ENCODE peak calls at places on chromosomes 16 and 17, in nine cellular contexts. Y, B, N, O, V, J, L, F and A are unnamed samples. For H3K4me1, the result is how much of the 10 kb centered on the place peaks cover.

GRCh38 chr16:50534556-50534955 is 13.6 kb upstream of the NKD1 start:
- DNase-seq in Y (no peak), B (no peak), N (no peak), O (no peak), V (no peak), J (no peak), L (no peak), F (no peak), A (no peak)

GRCh38 chr17:52170963-52171572 is 12.6 kb upstream of the CA10 start:
- DNase-seq in Y (peak), B (no peak), N (peak), O (peak), V (no peak), J (peak), L (peak), F (peak), A (no peak)

GRCh38 chr17:55398689-55399088 is 22.9 kb downstream of the MMD start:
- DNase-seq in Y (no peak), B (peak), N (peak), O (no peak), V (no peak), J (no peak), L (no peak), F (no peak), A (no peak)

GRCh38 chr17:62892870-62893338 is 73.1 kb upstream of the TANC2 start:
- DNase-seq in Y (peak), B (peak), N (peak), O (no peak), V (peak), J (no peak), L (peak), F (peak), A (no peak)

GRCh38 chr16:27618140-27618539 is 68.2 kb downstream of the KATNIP start:
- DNase-seq in Y (no peak), B (no peak), N (no peak), O (no peak), V (no peak), J (no peak), L (no peak), F (no peak), A (no peak)

GRCh38 chr17:45405250-45406086 is 27.2 kb downstream of the ARHGAP27 start:
- DNase-seq in Y (no peak), B (no peak), N (peak), O (peak), V (no peak), J (peak), L (no peak), F (no peak), A (peak)

GRCh38 chr16:22813946-22814325 is at the start of gene HS3ST2:
- DNase-seq in Y (no peak), B (no peak), N (peak), O (no peak), V (no peak), J (peak), L (peak), F (no peak), A (no peak)

GRCh38 chr16:3266873-3267537 is 10.6 kb upstream of the MEFV start:
- DNase-seq in Y (no peak), B (peak), N (peak), O (peak), V (peak), J (no peak), L (peak), F (peak), A (peak)

GRCh38 chr16:1209081-1209480 is 16.0 kb downstream of the TPSG1 start:
- DNase-seq in Y (no peak), B (no peak), N (no peak), O (no peak), V (no peak), J (no peak), L (no peak), F (no peak), A (no peak)

GRCh38 chr16:69118994-69119393 is 13.4 kb downstream of the CHTF8 start:
- DNase-seq in Y (no peak), B (no peak), N (no peak), O (no peak), V (no peak), J (no peak), L (no peak), F (no peak), A (no peak)

GRCh38 chr16:69057400-69058378 is 47.8 kb upstream of the HAS3 start:
- DNase-seq in Y (peak), B (peak), N (peak), O (no peak), V (peak), J (no peak), L (peak), F (peak), A (no peak)

GRCh38 chr16:51757124-51757470 is 606.0 kb upstream of the SALL1 start:
- DNase-seq in Y (no peak), B (no peak), N (no peak), O (no peak), V (no peak), J (no peak), L (no peak), F (no peak), A (no peak)

GRCh38 chr17:57355090-57355859 is 99.0 kb downstream of the MSI2 start:
- DNase-seq in Y (no peak), B (peak), N (no peak), O (no peak), V (no peak), J (no peak), L (no peak), F (no peak), A (peak)

GRCh38 chr17:82752371-82753200 is 721 bp downstream of the TBCD start:
- DNase-seq in Y (peak), B (peak), N (peak), O (peak), V (no peak), J (no peak), L (peak), F (no peak), A (peak)

GRCh38 chr17:40151414-40151955 is 11.1 kb downstream of the CASC3 start:
- DNase-seq in Y (no peak), B (no peak), N (no peak), O (no peak), V (no peak), J (no peak), L (no peak), F (no peak), A (no peak)

GRCh38 chr16:59880626-59881025 is 1146.5 kb upstream of the GOT2 start:
- DNase-seq in Y (no peak), B (peak), N (no peak), O (no peak), V (no peak), J (no peak), L (peak), F (peak), A (no peak)

GRCh38 chr17:5661486-5662125 is 77.3 kb upstream of the NLRP1 start:
- DNase-seq in Y (no peak), B (no peak), N (no peak), O (peak), V (no peak), J (no peak), L (no peak), F (no peak), A (no peak)

GRCh38 chr16:69410285-69410990 is 14.0 kb upstream of the CYB5B start:
- DNase-seq in Y (no peak), B (peak), N (peak), O (no peak), V (peak), J (no peak), L (peak), F (peak), A (no peak)

GRCh38 chr17:45426561-45426960 is 6.1 kb downstream of the ARHGAP27 start:
- DNase-seq in Y (no peak), B (no peak), N (no peak), O (no peak), V (no peak), J (no peak), L (no peak), F (no peak), A (no peak)

GRCh38 chr16:75074920-75075687 is 41.5 kb downstream of the LDHD start:
- DNase-seq in Y (no peak), B (no peak), N (no peak), O (peak), V (no peak), J (no peak), L (no peak), F (no peak), A (peak)

GRCh38 chr16:19808061-19808621 is 76.5 kb downstream of the GPRC5B start:
- DNase-seq in Y (no peak), B (no peak), N (no peak), O (no peak), V (no peak), J (no peak), L (no peak), F (no peak), A (no peak)

GRCh38 chr16:65054457-65054856 is 67.4 kb downstream of the CDH11 start:
- DNase-seq in Y (no peak), B (no peak), N (no peak), O (no peak), V (no peak), J (no peak), L (no peak), F (no peak), A (no peak)

GRCh38 chr16:81831722-81832126 is 52.6 kb downstream of the PLCG2 start:
- DNase-seq in Y (no peak), B (peak), N (peak), O (peak), V (no peak), J (no peak), L (no peak), F (no peak), A (peak)

GRCh38 chr16:11514283-11514682 is 72.4 kb downstream of the LITAF start:
- DNase-seq in Y (no peak), B (no peak), N (no peak), O (no peak), V (no peak), J (no peak), L (no peak), F (no peak), A (no peak)

DNA sequence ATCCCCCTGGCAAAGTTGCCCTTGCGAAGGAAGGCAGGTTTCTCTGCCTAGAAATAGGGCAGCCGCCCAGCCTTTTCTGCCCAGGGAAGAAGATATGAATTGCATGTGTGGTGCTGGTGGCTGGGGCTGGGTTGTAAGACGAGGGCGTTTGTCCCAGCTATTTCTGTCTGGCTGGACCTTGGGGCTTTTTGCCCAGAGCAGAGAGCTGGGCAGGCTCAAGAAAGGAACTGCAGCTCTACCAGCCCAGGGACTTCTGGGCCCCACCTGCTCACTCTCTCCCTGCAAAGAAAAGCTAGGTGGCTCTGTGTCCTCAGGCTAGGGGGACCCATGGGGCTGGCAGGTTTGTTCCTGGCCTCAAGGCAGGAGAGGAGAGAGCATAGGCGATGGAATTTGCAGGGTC is 586 bp downstream of the CACNG1 start:
- DNase-seq in Y (no peak), B (no peak), N (no peak), O (no peak), V (no peak), J (no peak), L (no peak), F (no peak), A (no peak)
- H3K4me2 ChIP-seq in Y (no peak), B (no peak), N (no peak), O (no peak), V (no peak), J (no peak), L (no peak), F (no peak), A (no peak)

DNA sequence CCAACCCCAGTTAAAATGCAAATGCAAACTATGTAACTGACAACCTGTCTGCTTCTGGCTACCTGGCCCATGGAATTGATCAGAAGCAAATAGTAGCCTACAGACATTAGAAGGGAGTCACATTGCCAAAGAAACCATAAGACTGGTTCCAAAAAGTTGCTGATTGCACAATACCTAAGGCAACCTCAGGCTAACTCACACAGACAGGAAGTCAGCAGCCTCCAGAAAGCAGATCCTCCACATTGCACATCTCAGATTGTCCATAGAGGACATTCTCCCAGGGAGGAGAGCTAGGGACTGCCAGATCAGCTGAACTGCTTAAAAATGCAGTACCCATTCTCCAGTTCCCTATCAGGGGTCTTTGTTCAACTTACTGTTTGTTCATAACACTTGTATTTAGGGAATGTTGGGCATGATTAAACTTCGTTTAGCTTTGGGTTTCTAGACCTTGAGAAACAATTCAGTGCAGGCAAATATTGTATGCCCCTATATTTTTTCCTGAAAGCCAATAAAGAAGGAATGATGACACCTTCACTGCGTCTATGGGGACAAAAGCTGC is 4.2 kb downstream of the CCL3 start:
- DNase-seq in Y (no peak), B (no peak), N (peak), O (no peak), V (peak), J (no peak), L (peak), F (no peak), A (no peak)
- H3K4me1 ChIP-seq in Y (under half), B (under half), N (under half), O (under half), V (under half), J (under half), L (under half), F (under half), A (under half)

GRCh38 chr16:57165923-57166322 is 19.9 kb downstream of the PSME3IP1 start:
- DNase-seq in Y (no peak), B (peak), N (no peak), O (no peak), V (peak), J (no peak), L (peak), F (no peak), A (no peak)
- H3K27ac ChIP-seq in Y (no peak), B (no peak), N (no peak), O (no peak), V (no peak), J (no peak), L (no peak), F (no peak), A (no peak)

GRCh38 chr16:79013004-79013403 is 587.5 kb downstream of the MAF start:
- DNase-seq in Y (no peak), B (no peak), N (no peak), O (no peak), V (no peak), J (no peak), L (no peak), F (no peak), A (no peak)
- H3K4me2 ChIP-seq in Y (no peak), B (no peak), N (no peak), O (no peak), V (no peak), J (no peak), L (no peak), F (no peak), A (no peak)

GRCh38 chr17:48882272-48882671 is 10.3 kb upstream of the ATP5MC1 start:
- DNase-seq in Y (no peak), B (no peak), N (no peak), O (no peak), V (no peak), J (no peak), L (no peak), F (no peak), A (no peak)
- H3K4me1 ChIP-seq in Y (under half), B (under half), N (under half), O (under half), V (under half), J (under half), L (under half), F (under half), A (under half)

DNA sequence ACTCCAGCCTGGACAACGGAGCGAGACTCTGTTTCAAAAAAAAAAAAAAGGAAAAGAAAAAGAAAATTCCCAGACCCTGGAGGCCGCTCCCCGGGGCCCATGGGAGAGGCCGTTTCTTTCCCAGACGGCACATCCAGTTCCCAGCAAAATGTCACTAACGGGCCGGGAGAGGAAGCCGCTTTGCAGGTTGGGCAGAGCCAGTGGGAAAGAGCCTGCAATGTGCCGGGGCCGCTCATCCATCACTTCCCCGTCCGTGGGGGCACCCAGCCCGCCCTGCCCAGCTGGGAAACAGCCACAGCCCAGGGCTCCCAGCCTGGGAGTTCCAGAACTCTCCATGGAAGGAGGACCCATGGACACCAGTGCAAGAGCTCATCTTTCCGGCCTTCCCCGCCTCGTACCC is 41.8 kb upstream of the PABPN1L start:
- DNase-seq in Y (no peak), B (no peak), N (no peak), O (no peak), V (no peak), J (no peak), L (no peak), F (no peak), A (no peak)
- H3K27ac ChIP-seq in Y (no peak), B (no peak), N (no peak), O (no peak), V (no peak), J (no peak), L (no peak), F (no peak), A (no peak)